ENCODE peak calls at places on chromosomes 13 and 19, in eight cellular contexts. D is suprapubic skin, V is A549, U is SK-N-SH, Y is stomach, M is tibial nerve, C is sigmoid colon, Z is ovary. K is an unnamed sample.

GRCh38 chr13:112781287-112781686 is 91.4 kb downstream of the ATP11A start:
- DNase-seq in Z (no peak), D (peak), V (no peak), Y (peak), C (no peak), U (peak), M (no peak), K (no peak)

GRCh38 chr13:94816256-94816655 is 103.9 kb upstream of the SOX21 start:
- DNase-seq in V (no peak), D (no peak), C (no peak), Z (no peak), U (no peak), Y (no peak), M (no peak), K (no peak)

GRCh38 chr19:11418518-11419506 is at the start of gene RGL3:
- DNase-seq in C (no peak), Y (peak), D (no peak), U (peak), Z (no peak), M (no peak), V (no peak), K (peak)

GRCh38 chr19:46373573-46374359 is 26.9 kb downstream of the PPP5C start:
- DNase-seq in U (peak), Y (peak), V (peak), D (peak), M (no peak), Z (no peak), C (peak), K (peak)

GRCh38 chr13:72651196-72651595 is 76.2 kb downstream of the MZT1 start:
- DNase-seq in U (peak), Y (no peak), C (no peak), Z (no peak), D (no peak), M (no peak), V (no peak), K (no peak)

GRCh38 chr19:40549007-40549708 is 27.5 kb upstream of the SHKBP1 start:
- DNase-seq in Y (peak), M (no peak), V (peak), Z (no peak), D (no peak), C (peak), U (peak), K (peak)

GRCh38 chr19:55173717-55174409 is 6.2 kb downstream of the SYT5 start:
- DNase-seq in D (no peak), V (peak), Z (no peak), C (no peak), U (peak), M (no peak), Y (peak), K (peak)

GRCh38 chr19:23071087-23071511 is 45.7 kb upstream of the ZNF730 start:
- DNase-seq in M (no peak), C (peak), Y (no peak), D (no peak), V (no peak), U (peak), Z (peak), K (no peak)

GRCh38 chr13:29595380-29596063 is at the start of gene SLC7A1:
- DNase-seq in Z (peak), D (peak), Y (peak), U (peak), M (peak), V (peak), C (peak), K (peak)

GRCh38 chr13:79483302-79483701 is 2.3 kb downstream of the NDFIP2 start:
- DNase-seq in U (no peak), C (no peak), Y (no peak), V (no peak), M (no peak), Z (no peak), D (no peak), K (no peak)

GRCh38 chr13:79485451-79485850 is 4.5 kb downstream of the NDFIP2 start:
- DNase-seq in U (no peak), D (no peak), C (no peak), Z (no peak), Y (no peak), M (no peak), V (no peak), K (no peak)

GRCh38 chr13:79486433-79487188 is 5.7 kb downstream of the NDFIP2 start:
- DNase-seq in C (no peak), Y (no peak), M (no peak), U (no peak), V (no peak), Z (no peak), D (no peak), K (no peak)

GRCh38 chr13:79482271-79482970 is 1.5 kb downstream of the NDFIP2 start:
- DNase-seq in M (no peak), Y (no peak), C (no peak), D (no peak), V (no peak), U (no peak), Z (no peak), K (no peak)

DNA sequence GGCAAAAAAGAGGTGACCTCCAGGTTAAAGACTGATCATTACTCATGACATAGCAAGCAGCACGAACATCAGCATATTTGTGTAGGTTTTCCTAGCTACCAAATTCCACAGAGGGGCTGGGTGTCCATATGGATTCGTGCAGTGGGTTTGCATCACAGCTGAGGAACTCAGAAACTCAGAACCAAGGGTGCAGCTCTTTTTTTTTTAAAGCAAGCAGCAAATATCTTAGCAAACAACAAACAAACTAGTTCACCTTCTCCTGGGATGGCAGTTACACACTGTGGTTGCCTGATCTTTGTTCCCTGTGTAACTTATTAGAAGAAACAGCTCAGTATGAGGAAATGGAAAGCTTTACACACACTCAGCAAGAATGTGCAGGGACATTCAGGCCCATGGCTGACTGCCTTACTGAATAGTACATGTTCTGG is 4.1 kb downstream of the NDFIP2 start:
- DNase-seq in M (no peak), D (no peak), V (peak), Z (no peak), Y (peak), U (no peak), C (no peak), K (peak)
- TF ChIP-seq EP300 in M (no peak), D (no peak), V (no peak), Z (no peak), Y (no peak), U (no peak), C (no peak), K (no peak)

DNA sequence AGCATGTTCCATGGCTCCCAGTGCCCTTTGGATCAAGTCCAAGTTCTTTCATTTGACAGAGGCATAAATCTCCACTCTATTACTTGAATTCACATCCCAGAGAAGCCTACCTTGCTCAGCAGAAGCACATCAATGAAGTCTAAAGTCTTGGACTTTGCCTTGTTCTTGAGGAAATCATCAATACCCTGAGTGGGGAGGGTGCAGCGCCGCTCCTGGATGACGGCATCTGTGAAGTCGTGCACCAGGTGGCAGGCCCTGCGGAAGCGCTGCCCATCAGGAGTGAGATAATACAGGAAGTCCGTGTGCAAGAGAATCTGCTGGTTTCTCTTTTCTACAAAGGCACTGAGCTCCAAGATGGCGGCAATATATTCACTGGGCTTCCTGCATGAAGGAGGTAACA is 10.6 kb downstream of the CYP4F11 start:
- DNase-seq in Y (no peak), D (no peak), M (no peak), C (no peak), Z (no peak), U (no peak), V (no peak), K (peak)
- TF ChIP-seq CTCF in Y (no peak), D (no peak), M (no peak), C (no peak), Z (no peak), U (no peak), V (no peak), K (no peak)

GRCh38 chr13:75792526-75793187 is 156.5 kb downstream of the LMO7 start:
- DNase-seq in U (no peak), Z (no peak), V (peak), Y (no peak), D (no peak), M (no peak), C (no peak), K (peak)
- TF ChIP-seq EP300 in U (no peak), Z (no peak), V (no peak), Y (no peak), D (no peak), M (no peak), C (no peak), K (no peak)

GRCh38 chr13:50587122-50587521 is 256.4 kb downstream of the DLEU7 start:
- DNase-seq in M (no peak), Y (no peak), U (no peak), D (no peak), V (no peak), Z (no peak), C (no peak), K (no peak)
- TF ChIP-seq CTCF in M (no peak), Y (no peak), U (no peak), D (no peak), V (no peak), Z (no peak), C (no peak), K (no peak)

DNA sequence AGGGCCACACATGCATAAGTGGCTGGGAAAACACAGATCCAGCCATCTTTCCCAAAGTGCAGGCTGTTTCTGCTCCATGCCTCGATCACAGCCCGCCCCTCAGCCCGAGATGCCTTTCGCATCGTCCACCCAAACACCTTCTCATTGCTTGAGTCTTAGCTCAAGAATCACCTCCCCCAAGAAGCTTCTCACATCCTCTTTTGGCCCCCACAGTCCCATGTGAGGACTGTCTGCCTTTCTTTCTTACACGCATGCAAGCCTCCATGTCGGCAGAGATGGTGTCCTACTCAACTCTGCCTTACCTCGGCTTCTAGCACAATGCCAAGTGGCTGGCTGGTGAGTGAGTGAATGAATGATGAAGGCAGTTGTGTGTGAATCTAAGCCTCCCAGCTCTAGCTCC is 18.1 kb upstream of the GSX1 start:
- DNase-seq in C (no peak), M (no peak), U (no peak), D (no peak), Z (no peak), Y (no peak), V (no peak), K (no peak)
- TF ChIP-seq EP300 in C (no peak), M (no peak), U (no peak), D (no peak), Z (no peak), Y (no peak), V (no peak), K (no peak)

GRCh38 chr13:38697628-38698333 is 10.9 kb downstream of the FREM2 start:
- DNase-seq in V (no peak), U (no peak), C (no peak), Y (no peak), D (no peak), M (no peak), Z (no peak), K (no peak)
- TF ChIP-seq CTCF in V (no peak), U (no peak), C (no peak), Y (no peak), D (no peak), M (no peak), Z (no peak), K (no peak)